ENCODE peak calls at places on chromosome 13, in eight cellular contexts. U is breast epithelium, D is fibroblast of villous mesenchyme, C is NCI-H1436, O is keratinocyte, V is IMR-90, B is fibroblast of the aortic adventitia, N is iPS DF 6.9. Z is an unnamed sample.

GRCh38 chr13:105774739-105775460 is 760.6 kb downstream of the EFNB2 start:
- DNase-seq in U (no peak), D (peak), C (no peak), O (no peak), V (peak), B (no peak), N (no peak), Z (no peak)

GRCh38 chr13:48037346-48038173 is at the start of gene NUDT15:
- DNase-seq in U (peak), D (peak), C (peak), O (peak), V (peak), B (peak), N (peak), Z (peak)

GRCh38 chr13:46327256-46327655 is 59.8 kb downstream of the RUBCNL start:
- DNase-seq in U (no peak), D (no peak), C (no peak), O (no peak), V (no peak), B (no peak), N (no peak), Z (no peak)

GRCh38 chr13:108915095-108915633 is 285.8 kb downstream of the MYO16 start:
- DNase-seq in U (no peak), D (peak), C (no peak), O (no peak), V (peak), B (peak), N (no peak), Z (peak)

GRCh38 chr13:49292742-49293498 is 45.2 kb downstream of the CDADC1 start:
- DNase-seq in U (no peak), D (peak), C (no peak), O (no peak), V (peak), B (peak), N (no peak), Z (peak)

GRCh38 chr13:61453121-61453520 is 37.5 kb upstream of the PCDH20 start:
- DNase-seq in U (no peak), D (no peak), C (no peak), O (no peak), V (no peak), B (no peak), N (no peak), Z (no peak)

GRCh38 chr13:33262997-33263396 is 22.6 kb downstream of the STARD13 start:
- DNase-seq in U (no peak), D (no peak), C (no peak), O (no peak), V (no peak), B (no peak), N (no peak), Z (no peak)

GRCh38 chr13:49563513-49563912 is 21.8 kb downstream of the RCBTB1 start:
- DNase-seq in U (no peak), D (peak), C (no peak), O (no peak), V (peak), B (peak), N (no peak), Z (peak)

GRCh38 chr13:83620535-83621220 is 261.6 kb downstream of the SLITRK1 start:
- DNase-seq in U (no peak), D (no peak), C (no peak), O (no peak), V (peak), B (peak), N (no peak), Z (peak)

GRCh38 chr13:27022571-27023311 is 148.9 kb downstream of the USP12 start:
- DNase-seq in U (peak), D (peak), C (no peak), O (no peak), V (peak), B (peak), N (no peak), Z (no peak)

GRCh38 chr13:77215543-77215942 is 111.4 kb downstream of the MYCBP2 start:
- DNase-seq in U (no peak), D (no peak), C (no peak), O (no peak), V (no peak), B (no peak), N (no peak), Z (no peak)

GRCh38 chr13:110509971-110510786 is 51.3 kb downstream of the RAB20 start:
- DNase-seq in U (no peak), D (no peak), C (no peak), O (no peak), V (peak), B (no peak), N (no peak), Z (peak)

GRCh38 chr13:48775804-48776203 is 122.1 kb downstream of the CYSLTR2 start:
- DNase-seq in U (no peak), D (peak), C (no peak), O (no peak), V (peak), B (peak), N (no peak), Z (peak)

GRCh38 chr13:27203186-27203585 is 31.6 kb upstream of the USP12 start:
- DNase-seq in U (no peak), D (no peak), C (no peak), O (no peak), V (no peak), B (no peak), N (no peak), Z (no peak)

GRCh38 chr13:29436291-29436690 is 159.2 kb downstream of the SLC7A1 start:
- DNase-seq in U (no peak), D (peak), C (no peak), O (no peak), V (peak), B (peak), N (no peak), Z (peak)

GRCh38 chr13:43240278-43240677 is 216.9 kb downstream of the DNAJC15 start:
- DNase-seq in U (no peak), D (no peak), C (no peak), O (no peak), V (no peak), B (no peak), N (no peak), Z (no peak)

GRCh38 chr13:34356686-34357434 is 538.9 kb downstream of the RFC3 start:
- DNase-seq in U (no peak), D (no peak), C (no peak), O (no peak), V (no peak), B (no peak), N (no peak), Z (no peak)

GRCh38 chr13:78806457-78806856 is 147.5 kb upstream of the OBI1 start:
- DNase-seq in U (no peak), D (no peak), C (no peak), O (no peak), V (no peak), B (no peak), N (no peak), Z (peak)

GRCh38 chr13:80654638-80655249 is 313.8 kb upstream of the SPRY2 start:
- DNase-seq in U (no peak), D (no peak), C (no peak), O (no peak), V (no peak), B (no peak), N (no peak), Z (no peak)

GRCh38 chr13:52096062-52096461 is 32.8 kb downstream of the NEK5 start:
- DNase-seq in U (no peak), D (no peak), C (no peak), O (no peak), V (no peak), B (no peak), N (no peak), Z (no peak)

GRCh38 chr13:99969368-99969933 is 2.1 kb downstream of the ZIC5 start:
- DNase-seq in U (no peak), D (no peak), C (no peak), O (no peak), V (no peak), B (no peak), N (no peak), Z (no peak)

GRCh38 chr13:111203742-111204386 is 88.8 kb downstream of the ARHGEF7 start:
- DNase-seq in U (no peak), D (no peak), C (no peak), O (no peak), V (no peak), B (no peak), N (no peak), Z (no peak)

GRCh38 chr13:52743988-52744387 is 4.4 kb upstream of the CNMD start:
- DNase-seq in U (no peak), D (no peak), C (no peak), O (no peak), V (no peak), B (no peak), N (no peak), Z (no peak)

GRCh38 chr13:110610955-110611595 is 4.3 kb upstream of the NAXD start:
- DNase-seq in U (no peak), D (peak), C (no peak), O (no peak), V (peak), B (no peak), N (no peak), Z (peak)

GRCh38 chr13:60260440-60260839 is 96.7 kb upstream of the DIAPH3 start:
- DNase-seq in U (no peak), D (no peak), C (no peak), O (no peak), V (no peak), B (no peak), N (peak), Z (no peak)

GRCh38 chr13:75537401-75538365 is at the start of gene COMMD6:
- DNase-seq in U (peak), D (peak), C (peak), O (peak), V (peak), B (peak), N (peak), Z (peak)

GRCh38 chr13:29527511-29527910 is 68.0 kb downstream of the SLC7A1 start:
- DNase-seq in U (no peak), D (no peak), C (no peak), O (no peak), V (no peak), B (no peak), N (no peak), Z (no peak)

GRCh38 chr13:54110597-54110996 is 1082.0 kb downstream of the OLFM4 start:
- DNase-seq in U (no peak), D (no peak), C (no peak), O (no peak), V (no peak), B (no peak), N (no peak), Z (no peak)

GRCh38 chr13:110200276-110200675 is 106.7 kb downstream of the COL4A1 start:
- DNase-seq in U (no peak), D (peak), C (no peak), O (no peak), V (no peak), B (no peak), N (no peak), Z (no peak)

GRCh38 chr13:51426982-51427381 is 25.9 kb downstream of the INTS6 start:
- DNase-seq in U (no peak), D (no peak), C (no peak), O (no peak), V (no peak), B (no peak), N (no peak), Z (no peak)

GRCh38 chr13:94707400-94708021 is 4.8 kb downstream of the SOX21 start:
- DNase-seq in U (no peak), D (no peak), C (no peak), O (no peak), V (no peak), B (no peak), N (no peak), Z (no peak)

GRCh38 chr13:31421756-31422155 is 222.0 kb downstream of the B3GLCT start:
- DNase-seq in U (no peak), D (no peak), C (no peak), O (no peak), V (no peak), B (no peak), N (no peak), Z (no peak)

GRCh38 chr13:27607125-27607524 is 13.2 kb downstream of the LNX2 start:
- DNase-seq in U (no peak), D (peak), C (no peak), O (no peak), V (peak), B (peak), N (no peak), Z (peak)